ENCODE peak calls at places on chromosomes 6 and 20, in five cellular contexts. R, F, P, J and K are unnamed samples.
A peak's percentile ranks its signal among the peaks of the same experiment; 100 is the strongest.

GRCh38 chr6:52942221-52942620 is 32.7 kb upstream of the GSTA3 start:
- ATAC-seq in F (no peak), P (no peak), J (no peak), R (no peak), K (no peak)

GRCh38 chr6:157274116-157274470 is 49.2 kb downstream of the TMEM242 start:
- ATAC-seq in P (no peak), R (no peak), J (no peak), F (no peak), K (no peak)

GRCh38 chr6:125584468-125584939 is 164.9 kb upstream of the HEY2 start:
- ATAC-seq in R (no peak), P (peak; percentile 93), F (peak; percentile 88), J (peak; percentile 68), K (peak; percentile 73)

GRCh38 chr6:162050579-162050978 is 677.0 kb downstream of the PRKN start:
- ATAC-seq in R (no peak), J (no peak), F (no peak), P (no peak), K (no peak)

GRCh38 chr6:76230711-76231110 is 158.2 kb upstream of the IMPG1 start:
- ATAC-seq in P (no peak), F (no peak), J (no peak), R (no peak), K (no peak)

GRCh38 chr6:78605909-78606446 is 261.4 kb upstream of the IRAK1BP1 start:
- ATAC-seq in R (no peak), J (peak; percentile 76), F (no peak), P (no peak), K (no peak)

GRCh38 chr6:75308250-75308988 is 23.8 kb upstream of the TMEM30A start:
- ATAC-seq in R (no peak), F (no peak), J (no peak), P (peak; percentile 28), K (no peak)

GRCh38 chr20:2455771-2456497 is 14.7 kb downstream of the SNRPB start:
- ATAC-seq in F (no peak), R (no peak), P (no peak), J (no peak), K (no peak)

GRCh38 chr20:2873747-2874041 is 413 bp downstream of the PTPRA start:
- ATAC-seq in R (no peak), J (no peak), F (no peak), P (no peak), K (no peak)

GRCh38 chr6:5930143-5930770 is 76.5 kb downstream of the NRN1 start:
- ATAC-seq in F (no peak), R (no peak), P (no peak), J (no peak), K (no peak)

GRCh38 chr6:90004511-90004910 is 110.2 kb downstream of the GJA10 start:
- ATAC-seq in F (no peak), J (no peak), R (peak; percentile 84), P (no peak), K (peak; percentile 30)

GRCh38 chr6:137210903-137211302 is 8.3 kb downstream of the IFNGR1 start:
- ATAC-seq in P (peak; percentile 83), R (no peak), J (no peak), F (peak; percentile 84), K (no peak)

GRCh38 chr20:48621256-48622078 is 206.3 kb downstream of the PREX1 start:
- ATAC-seq in R (peak; percentile 76), F (no peak), P (peak; percentile 6), J (peak; percentile 79), K (peak; percentile 35)

GRCh38 chr20:1844723-1845523 is 50.3 kb upstream of the SIRPA start:
- ATAC-seq in P (peak; percentile 61), R (peak; percentile 70), J (no peak), F (peak; percentile 78), K (peak; percentile 19)

GRCh38 chr6:84033523-84034451 is at the start of gene MRAP2:
- ATAC-seq in F (peak; percentile 68), P (peak; percentile 77), R (peak; percentile 88), J (peak; percentile 64), K (peak; percentile 88)

GRCh38 chr6:169292340-169293124 is 38.9 kb upstream of the THBS2 start:
- ATAC-seq in P (peak; percentile 63), J (no peak), R (peak; percentile 32), F (peak; percentile 34), K (peak; percentile 66)

GRCh38 chr6:26159417-26160273 is 72.4 kb downstream of the HFE start:
- ATAC-seq in R (no peak), J (no peak), P (no peak), F (no peak), K (no peak)

GRCh38 chr20:50594591-50595432 is 84.6 kb downstream of the PTPN1 start:
- ATAC-seq in F (peak; percentile 3), R (peak; percentile 8), P (peak; percentile 2), J (peak; percentile 14), K (peak; percentile 18)